ENCODE peak calls at places on chromosomes 3 and 15, in seven cellular contexts. One of them, this sample, is unnamed.
A peak's percentile ranks its signal among the peaks of the same experiment; 100 is the strongest.

GRCh38 chr3:169391672-169392071 is 271.8 kb downstream of the MECOM start:
- DNase-seq in heart left ventricle: no peak
- DNase-seq in H7: no peak
- DNase-seq in fibroblast of lung: no peak
- DNase-seq in heart right ventricle: no peak
- DNase-seq in transverse colon: no peak
- DNase-seq in cardiac muscle cell: no peak
- DNase-seq in this sample: no peak

GRCh38 chr3:180457238-180457637 is 144.7 kb upstream of the TTC14 start:
- DNase-seq in H7: no peak
- DNase-seq in heart left ventricle: no peak
- DNase-seq in heart right ventricle: no peak
- DNase-seq in transverse colon: no peak
- DNase-seq in fibroblast of lung: no peak
- DNase-seq in cardiac muscle cell: no peak
- DNase-seq in this sample: no peak

GRCh38 chr3:124878561-124879394 is 8.4 kb downstream of the ITGB5 start:
- DNase-seq in fibroblast of lung: peak; percentile 99
- DNase-seq in transverse colon: peak; percentile 16
- DNase-seq in heart left ventricle: no peak
- DNase-seq in H7: no peak
- DNase-seq in heart right ventricle: peak; percentile 31
- DNase-seq in cardiac muscle cell: peak; percentile 94
- DNase-seq in this sample: peak; percentile 78

GRCh38 chr3:113697192-113698090 is 999 bp upstream of the USF3 start:
- DNase-seq in cardiac muscle cell: peak; percentile 25
- DNase-seq in H7: peak; percentile 49
- DNase-seq in heart left ventricle: no peak
- DNase-seq in transverse colon: peak; percentile 33
- DNase-seq in heart right ventricle: peak; percentile 47
- DNase-seq in fibroblast of lung: no peak
- DNase-seq in this sample: peak; percentile 49

GRCh38 chr15:101390462-101390861 is 95.4 kb upstream of the SNRPA1 start:
- DNase-seq in H7: no peak
- DNase-seq in fibroblast of lung: no peak
- DNase-seq in transverse colon: no peak
- DNase-seq in heart right ventricle: no peak
- DNase-seq in cardiac muscle cell: no peak
- DNase-seq in heart left ventricle: no peak
- DNase-seq in this sample: no peak

GRCh38 chr3:72728958-72729467 is 119.2 kb downstream of the SHQ1 start:
- DNase-seq in transverse colon: no peak
- DNase-seq in H7: peak; percentile 52
- DNase-seq in heart left ventricle: no peak
- DNase-seq in fibroblast of lung: no peak
- DNase-seq in heart right ventricle: no peak
- DNase-seq in cardiac muscle cell: no peak
- DNase-seq in this sample: no peak

GRCh38 chr3:123137001-123137400 is 64.7 kb upstream of the SEC22A start:
- DNase-seq in fibroblast of lung: no peak
- DNase-seq in H7: no peak
- DNase-seq in cardiac muscle cell: no peak
- DNase-seq in heart left ventricle: no peak
- DNase-seq in heart right ventricle: no peak
- DNase-seq in transverse colon: no peak
- DNase-seq in this sample: no peak

GRCh38 chr3:46482632-46483311 is 15.0 kb upstream of the RTP3 start:
- DNase-seq in cardiac muscle cell: peak; percentile 83
- DNase-seq in fibroblast of lung: peak; percentile 91
- DNase-seq in H7: no peak
- DNase-seq in heart right ventricle: no peak
- DNase-seq in heart left ventricle: no peak
- DNase-seq in transverse colon: no peak
- DNase-seq in this sample: no peak

GRCh38 chr3:157156844-157157635 is 2.9 kb downstream of the CCNL1 start:
- DNase-seq in transverse colon: no peak
- DNase-seq in H7: no peak
- DNase-seq in cardiac muscle cell: no peak
- DNase-seq in fibroblast of lung: peak; percentile 40
- DNase-seq in heart right ventricle: no peak
- DNase-seq in heart left ventricle: no peak
- DNase-seq in this sample: no peak

GRCh38 chr15:101206173-101206572 is 45.7 kb downstream of the CHSY1 start:
- DNase-seq in cardiac muscle cell: peak; percentile 38
- DNase-seq in fibroblast of lung: peak; percentile 89
- DNase-seq in transverse colon: no peak
- DNase-seq in heart right ventricle: no peak
- DNase-seq in heart left ventricle: no peak
- DNase-seq in H7: no peak
- DNase-seq in this sample: peak; percentile 71

GRCh38 chr3:181720281-181720680 is 8.6 kb downstream of the SOX2 start:
- DNase-seq in heart right ventricle: no peak
- DNase-seq in H7: peak; percentile 73
- DNase-seq in fibroblast of lung: peak; percentile 80
- DNase-seq in transverse colon: no peak
- DNase-seq in cardiac muscle cell: no peak
- DNase-seq in heart left ventricle: no peak
- DNase-seq in this sample: no peak

GRCh38 chr15:40435331-40436089 is 5.2 kb upstream of the BAHD1 start:
- DNase-seq in heart left ventricle: peak; percentile 56
- DNase-seq in H7: peak; percentile 69
- DNase-seq in fibroblast of lung: no peak
- DNase-seq in transverse colon: no peak
- DNase-seq in heart right ventricle: no peak
- DNase-seq in cardiac muscle cell: no peak
- DNase-seq in this sample: no peak
- H3K27me3 ChIP-seq in heart left ventricle: peaks cover 12% of the 10 kb centered on the region
- H3K27me3 ChIP-seq in H7: peaks cover 29% of the 10 kb centered on the region
- H3K27me3 ChIP-seq in fibroblast of lung: peaks cover 75% of the 10 kb centered on the region
- H3K27me3 ChIP-seq in transverse colon: peaks cover 23% of the 10 kb centered on the region
- H3K27me3 ChIP-seq in heart right ventricle: peaks cover 18% of the 10 kb centered on the region
- H3K27me3 ChIP-seq in cardiac muscle cell: peaks cover 18% of the 10 kb centered on the region
- H3K27me3 ChIP-seq in this sample: peaks cover 4% of the 10 kb centered on the region

DNA sequence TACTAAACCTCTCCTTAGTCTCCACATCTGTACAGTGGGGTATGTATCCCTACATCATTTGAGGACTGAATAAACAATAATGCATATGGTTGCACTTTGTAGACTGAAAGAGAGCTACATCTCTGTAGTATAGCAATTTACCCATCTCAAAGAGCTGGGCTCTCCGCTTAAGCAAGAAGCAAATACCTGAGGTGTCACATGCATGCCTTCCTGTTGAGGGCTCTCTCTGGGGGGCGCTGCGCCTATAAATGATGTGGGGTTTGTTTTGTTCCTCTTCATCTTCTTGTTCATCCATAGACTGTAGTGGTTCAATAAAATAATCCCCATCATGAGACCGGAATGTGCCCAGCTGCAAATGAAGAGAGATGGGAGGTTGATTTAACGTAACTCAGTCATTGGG is 6.8 kb downstream of the ADAMTS9 start:
- DNase-seq in heart left ventricle: no peak
- DNase-seq in transverse colon: no peak
- DNase-seq in fibroblast of lung: no peak
- DNase-seq in heart right ventricle: no peak
- DNase-seq in H7: no peak
- DNase-seq in cardiac muscle cell: no peak
- DNase-seq in this sample: no peak
- H3K27me3 ChIP-seq in heart left ventricle: no peaks in the 10 kb centered on the region
- H3K27me3 ChIP-seq in transverse colon: peaks cover 8% of the 10 kb centered on the region
- H3K27me3 ChIP-seq in fibroblast of lung: no peaks in the 10 kb centered on the region
- H3K27me3 ChIP-seq in heart right ventricle: no peaks in the 10 kb centered on the region
- H3K27me3 ChIP-seq in H7: peaks cover 43% of the 10 kb centered on the region
- H3K27me3 ChIP-seq in cardiac muscle cell: no peaks in the 10 kb centered on the region
- H3K27me3 ChIP-seq in this sample: no peaks in the 10 kb centered on the region

DNA sequence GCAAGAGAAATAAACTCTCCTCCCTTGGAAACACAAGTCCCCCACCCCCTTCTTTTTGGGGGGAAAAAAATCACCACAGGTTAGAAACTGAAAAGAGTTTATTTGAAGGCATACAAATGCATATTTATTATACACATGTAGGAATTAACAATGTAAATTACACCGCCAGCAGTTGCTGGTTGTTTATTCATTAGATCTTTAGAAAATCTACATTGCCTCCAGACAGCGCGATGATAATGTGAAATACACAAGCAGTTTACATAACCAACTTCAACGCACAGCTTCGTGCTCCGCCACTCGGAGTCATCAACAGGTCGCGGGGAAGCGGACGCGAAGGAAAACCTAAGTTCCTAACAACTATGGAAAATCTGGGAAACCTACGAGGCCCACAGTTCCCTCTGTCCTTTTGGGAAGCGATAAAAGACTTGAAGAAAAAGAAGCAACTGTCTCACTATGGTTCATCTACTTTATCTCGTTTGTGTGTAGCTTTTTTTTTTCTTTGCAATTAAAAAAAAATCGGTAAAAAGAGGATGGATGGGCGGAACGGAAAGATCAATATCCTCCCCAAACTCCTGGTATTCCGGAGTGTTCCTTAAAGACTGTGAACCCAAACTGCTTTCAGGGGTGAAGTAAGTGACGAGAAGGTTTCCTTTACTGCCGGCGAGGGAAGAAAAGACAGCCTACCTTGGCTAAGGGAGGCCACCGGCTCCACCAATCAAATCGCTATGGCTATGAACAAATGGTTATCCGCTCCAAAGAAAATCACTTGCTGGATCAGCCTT is 8.4 kb upstream of the FOXB1 start:
- DNase-seq in cardiac muscle cell: no peak
- DNase-seq in fibroblast of lung: no peak
- DNase-seq in heart left ventricle: no peak
- DNase-seq in heart right ventricle: no peak
- DNase-seq in H7: peak; percentile 54
- DNase-seq in transverse colon: no peak
- DNase-seq in this sample: no peak
- H3K27me3 ChIP-seq in cardiac muscle cell: peaks cover 99% of the 10 kb centered on the region
- H3K27me3 ChIP-seq in fibroblast of lung: peaks cover 72% of the 10 kb centered on the region
- H3K27me3 ChIP-seq in heart left ventricle: peaks cover 96% of the 10 kb centered on the region
- H3K27me3 ChIP-seq in heart right ventricle: peaks cover 100% of the 10 kb centered on the region
- H3K27me3 ChIP-seq in H7: peaks cover 23% of the 10 kb centered on the region
- H3K27me3 ChIP-seq in transverse colon: peaks cover 99% of the 10 kb centered on the region
- H3K27me3 ChIP-seq in this sample: peaks cover 89% of the 10 kb centered on the region

GRCh38 chr15:51752918-51753317 is 1.5 kb downstream of the TMOD2 start:
- DNase-seq in transverse colon: no peak
- DNase-seq in heart right ventricle: no peak
- DNase-seq in heart left ventricle: no peak
- DNase-seq in fibroblast of lung: no peak
- DNase-seq in cardiac muscle cell: no peak
- DNase-seq in H7: no peak
- DNase-seq in this sample: no peak
- H3K27me3 ChIP-seq in transverse colon: peaks cover 9% of the 10 kb centered on the region
- H3K27me3 ChIP-seq in heart right ventricle: no peaks in the 10 kb centered on the region
- H3K27me3 ChIP-seq in heart left ventricle: no peaks in the 10 kb centered on the region
- H3K27me3 ChIP-seq in fibroblast of lung: peaks cover 20% of the 10 kb centered on the region
- H3K27me3 ChIP-seq in cardiac muscle cell: peaks cover 72% of the 10 kb centered on the region
- H3K27me3 ChIP-seq in H7: peaks cover 49% of the 10 kb centered on the region
- H3K27me3 ChIP-seq in this sample: no peaks in the 10 kb centered on the region

DNA sequence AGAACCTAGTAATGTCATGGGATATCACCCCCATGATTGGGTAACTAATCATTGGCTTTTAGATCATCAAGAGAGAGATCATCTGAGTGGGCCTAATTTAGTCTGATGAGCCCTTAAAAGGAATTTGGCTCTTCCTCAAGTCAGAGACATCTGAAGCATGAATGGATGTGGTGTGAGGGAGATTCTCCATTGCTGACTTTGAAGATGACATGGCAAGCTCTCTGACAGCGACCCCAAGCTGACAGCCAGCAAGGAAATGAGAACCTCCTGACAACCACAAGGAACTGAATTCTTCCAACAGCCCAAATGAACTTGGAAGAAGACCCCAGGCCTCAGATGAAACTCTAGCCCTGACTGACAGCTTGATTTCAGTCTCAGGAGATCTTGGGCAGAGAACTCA is 108.4 kb upstream of the SPATA12 start:
- DNase-seq in heart left ventricle: no peak
- DNase-seq in H7: no peak
- DNase-seq in cardiac muscle cell: no peak
- DNase-seq in heart right ventricle: no peak
- DNase-seq in fibroblast of lung: no peak
- DNase-seq in transverse colon: no peak
- DNase-seq in this sample: no peak
- H3K27me3 ChIP-seq in heart left ventricle: no peaks in the 10 kb centered on the region
- H3K27me3 ChIP-seq in H7: no peaks in the 10 kb centered on the region
- H3K27me3 ChIP-seq in cardiac muscle cell: no peaks in the 10 kb centered on the region
- H3K27me3 ChIP-seq in heart right ventricle: no peaks in the 10 kb centered on the region
- H3K27me3 ChIP-seq in fibroblast of lung: no peaks in the 10 kb centered on the region
- H3K27me3 ChIP-seq in transverse colon: no peaks in the 10 kb centered on the region
- H3K27me3 ChIP-seq in this sample: no peaks in the 10 kb centered on the region

GRCh38 chr3:24474862-24475261 is 19.8 kb downstream of the THRB start:
- DNase-seq in heart left ventricle: no peak
- DNase-seq in fibroblast of lung: no peak
- DNase-seq in heart right ventricle: no peak
- DNase-seq in cardiac muscle cell: no peak
- DNase-seq in H7: no peak
- DNase-seq in transverse colon: no peak
- DNase-seq in this sample: no peak
- H3K27me3 ChIP-seq in heart left ventricle: no peaks in the 10 kb centered on the region
- H3K27me3 ChIP-seq in fibroblast of lung: no peaks in the 10 kb centered on the region
- H3K27me3 ChIP-seq in heart right ventricle: no peaks in the 10 kb centered on the region
- H3K27me3 ChIP-seq in cardiac muscle cell: no peaks in the 10 kb centered on the region
- H3K27me3 ChIP-seq in H7: no peaks in the 10 kb centered on the region
- H3K27me3 ChIP-seq in transverse colon: no peaks in the 10 kb centered on the region
- H3K27me3 ChIP-seq in this sample: no peaks in the 10 kb centered on the region